ENCODE peak calls at places on chromosomes 13 and 19, in four cellular contexts. One of them, this sample, is unnamed. For H3K4me1, the result is how much of the 10 kb centered on the place peaks cover.

GRCh38 chr19:30167976-30168635 is 204.1 kb upstream of the ZNF536 start:
- DNase-seq in IMR-90: no peak
- DNase-seq in K562: no peak
- DNase-seq in GM12878: no peak
- DNase-seq in this sample: no peak

GRCh38 chr19:6026390-6026897 is 48.5 kb upstream of the RANBP3 start:
- DNase-seq in GM12878: no peak
- DNase-seq in K562: no peak
- DNase-seq in IMR-90: no peak
- DNase-seq in this sample: no peak

GRCh38 chr19:18457478-18458331 is 19.8 kb upstream of the ISYNA1 start:
- DNase-seq in IMR-90: no peak
- DNase-seq in GM12878: no peak
- DNase-seq in K562: no peak
- DNase-seq in this sample: no peak

GRCh38 chr19:33603377-33603776 is 18.4 kb upstream of the CHST8 start:
- DNase-seq in K562: no peak
- DNase-seq in IMR-90: no peak
- DNase-seq in GM12878: no peak
- DNase-seq in this sample: no peak

GRCh38 chr13:22108283-22108897 is 437.5 kb downstream of the FGF9 start:
- DNase-seq in GM12878: no peak
- DNase-seq in IMR-90: peak
- DNase-seq in K562: no peak
- DNase-seq in this sample: no peak

GRCh38 chr19:6753178-6754031 is 13.8 kb downstream of the SH2D3A start:
- DNase-seq in IMR-90: peak
- DNase-seq in K562: peak
- DNase-seq in GM12878: peak
- DNase-seq in this sample: peak

GRCh38 chr13:47865883-47866282 is 135.2 kb downstream of the SUCLA2 start:
- DNase-seq in GM12878: no peak
- DNase-seq in K562: no peak
- DNase-seq in IMR-90: no peak
- DNase-seq in this sample: no peak

GRCh38 chr13:92270990-92271389 is 872.6 kb downstream of the GPC5 start:
- DNase-seq in GM12878: no peak
- DNase-seq in IMR-90: no peak
- DNase-seq in K562: no peak
- DNase-seq in this sample: no peak

GRCh38 chr19:19064098-19064722 is 416 bp downstream of the SLC25A42 start:
- DNase-seq in GM12878: no peak
- DNase-seq in K562: no peak
- DNase-seq in IMR-90: no peak
- DNase-seq in this sample: peak

GRCh38 chr19:37594982-37595382 is 306 bp downstream of the ZNF540 start:
- DNase-seq in IMR-90: peak
- DNase-seq in K562: peak
- DNase-seq in GM12878: peak
- DNase-seq in this sample: peak

GRCh38 chr19:28221736-28222135 is 991.2 kb downstream of the UQCRFS1 start:
- DNase-seq in IMR-90: no peak
- DNase-seq in GM12878: no peak
- DNase-seq in K562: no peak
- DNase-seq in this sample: no peak

GRCh38 chr19:47821460-47822020 is at the start of gene CRX:
- DNase-seq in IMR-90: no peak
- DNase-seq in GM12878: no peak
- DNase-seq in K562: no peak
- DNase-seq in this sample: no peak

GRCh38 chr13:48496271-48496670 is 36.6 kb downstream of the RCBTB2 start:
- DNase-seq in IMR-90: no peak
- DNase-seq in GM12878: no peak
- DNase-seq in K562: no peak
- DNase-seq in this sample: no peak

GRCh38 chr19:15101479-15102082 is 5.6 kb upstream of the SYDE1 start:
- DNase-seq in GM12878: no peak
- DNase-seq in IMR-90: peak
- DNase-seq in K562: peak
- DNase-seq in this sample: peak

GRCh38 chr19:30256510-30256850 is 115.7 kb upstream of the ZNF536 start:
- DNase-seq in IMR-90: no peak
- DNase-seq in K562: no peak
- DNase-seq in GM12878: no peak
- DNase-seq in this sample: no peak

GRCh38 chr19:54803410-54803809 is at the start of gene KIR2DL4:
- DNase-seq in IMR-90: no peak
- DNase-seq in K562: no peak
- DNase-seq in GM12878: no peak
- DNase-seq in this sample: no peak

GRCh38 chr13:20197361-20197834 is 4.7 kb upstream of the GJB2 start:
- DNase-seq in IMR-90: peak
- DNase-seq in GM12878: no peak
- DNase-seq in K562: peak
- DNase-seq in this sample: peak

GRCh38 chr19:38719761-38720558 is 24.3 kb downstream of the CAPN12 start:
- DNase-seq in K562: no peak
- DNase-seq in IMR-90: no peak
- DNase-seq in GM12878: no peak
- DNase-seq in this sample: no peak

DNA sequence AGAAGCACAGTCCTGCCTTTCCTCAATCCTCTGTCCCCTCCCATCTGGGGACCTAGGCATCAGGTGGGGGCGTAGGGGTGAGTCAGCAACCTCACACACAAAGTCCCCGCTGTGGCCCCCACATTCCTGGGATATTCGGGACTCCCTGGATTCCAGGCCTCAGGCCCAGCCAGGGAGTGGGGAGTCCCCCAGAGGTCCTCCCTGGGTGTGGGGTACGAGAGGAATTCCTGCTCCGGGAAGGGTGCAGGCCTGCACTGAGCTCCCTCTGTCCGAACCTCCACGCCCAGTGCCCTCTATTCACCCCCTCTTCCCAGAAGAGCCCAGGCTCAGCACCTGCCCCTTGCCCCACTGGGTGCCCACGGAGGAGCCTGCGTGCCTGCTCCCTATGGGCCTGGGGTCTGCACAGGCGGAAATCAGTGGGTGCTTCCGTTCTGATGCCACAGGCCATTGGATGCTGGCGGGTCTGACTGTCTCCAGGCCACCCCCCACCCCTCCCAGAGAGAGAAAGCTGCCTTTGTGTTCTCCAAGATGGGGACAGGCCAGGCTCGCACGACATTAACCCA is 3.4 kb downstream of the CADM4 start:
- DNase-seq in K562: no peak
- DNase-seq in GM12878: no peak
- DNase-seq in IMR-90: no peak
- DNase-seq in this sample: no peak
- H3K4me1 ChIP-seq in K562: under half
- H3K4me1 ChIP-seq in GM12878: under half
- H3K4me1 ChIP-seq in IMR-90: under half
- H3K4me1 ChIP-seq in this sample: under half

GRCh38 chr13:45078003-45078402 is 42.3 kb upstream of the GTF2F2 start:
- DNase-seq in GM12878: no peak
- DNase-seq in IMR-90: no peak
- DNase-seq in K562: no peak
- DNase-seq in this sample: no peak

GRCh38 chr13:45068036-45069001 is 52.0 kb upstream of the GTF2F2 start:
- DNase-seq in GM12878: no peak
- DNase-seq in IMR-90: no peak
- DNase-seq in K562: no peak
- DNase-seq in this sample: no peak

GRCh38 chr13:45074721-45075120 is 45.6 kb upstream of the GTF2F2 start:
- DNase-seq in GM12878: no peak
- DNase-seq in IMR-90: no peak
- DNase-seq in K562: no peak
- DNase-seq in this sample: no peak

DNA sequence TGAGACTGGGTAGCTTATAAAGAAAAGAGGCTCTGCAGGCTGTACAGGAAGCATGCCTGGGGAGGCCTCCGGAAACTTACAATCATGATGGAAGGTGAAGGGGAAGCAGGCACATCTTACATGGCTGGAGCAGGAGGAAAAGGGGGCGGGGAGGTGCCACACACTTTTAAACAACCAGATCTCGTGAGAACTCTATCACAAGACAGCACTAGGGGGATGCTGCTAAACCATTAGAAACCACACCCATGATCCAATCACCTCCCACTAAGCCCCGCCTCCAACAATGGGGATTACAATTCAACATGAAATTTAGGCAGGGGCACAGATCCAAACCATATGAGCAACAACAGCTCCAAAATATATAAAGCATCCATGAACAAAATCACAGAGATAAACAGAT is 46.5 kb upstream of the GTF2F2 start:
- DNase-seq in K562: no peak
- DNase-seq in IMR-90: no peak
- DNase-seq in GM12878: no peak
- DNase-seq in this sample: no peak
- TF ChIP-seq ELK1 in K562: no peak
- TF ChIP-seq ELK1 in IMR-90: no peak
- TF ChIP-seq ELK1 in GM12878: no peak
- TF ChIP-seq ELK1 in this sample: no peak

GRCh38 chr13:45519473-45519872 is 54.7 kb downstream of the COG3 start:
- DNase-seq in K562: no peak
- DNase-seq in IMR-90: no peak
- DNase-seq in GM12878: no peak
- DNase-seq in this sample: no peak

GRCh38 chr13:45512148-45512498 is 47.4 kb downstream of the COG3 start:
- DNase-seq in K562: no peak
- DNase-seq in IMR-90: peak
- DNase-seq in GM12878: no peak
- DNase-seq in this sample: no peak

GRCh38 chr13:45521292-45521691 is 56.6 kb downstream of the COG3 start:
- DNase-seq in GM12878: no peak
- DNase-seq in K562: no peak
- DNase-seq in IMR-90: peak
- DNase-seq in this sample: no peak

GRCh38 chr13:45518525-45519235 is 53.9 kb downstream of the COG3 start:
- DNase-seq in K562: no peak
- DNase-seq in IMR-90: peak
- DNase-seq in GM12878: no peak
- DNase-seq in this sample: no peak

GRCh38 chr13:45516757-45517156 is 52.0 kb downstream of the COG3 start:
- DNase-seq in GM12878: no peak
- DNase-seq in IMR-90: no peak
- DNase-seq in K562: no peak
- DNase-seq in this sample: no peak
- H3K4me1 ChIP-seq in GM12878: under half
- H3K4me1 ChIP-seq in IMR-90: under half
- H3K4me1 ChIP-seq in K562: under half
- H3K4me1 ChIP-seq in this sample: under half

GRCh38 chr19:4555657-4556561 is 3.6 kb downstream of the SEMA6B start:
- DNase-seq in K562: peak
- DNase-seq in GM12878: no peak
- DNase-seq in IMR-90: no peak
- DNase-seq in this sample: peak

GRCh38 chr19:4557186-4557970 is 2.1 kb downstream of the SEMA6B start:
- DNase-seq in IMR-90: no peak
- DNase-seq in K562: peak
- DNase-seq in GM12878: no peak
- DNase-seq in this sample: no peak

GRCh38 chr19:4557971-4558941 is 1.2 kb downstream of the SEMA6B start:
- DNase-seq in K562: no peak
- DNase-seq in IMR-90: no peak
- DNase-seq in GM12878: no peak
- DNase-seq in this sample: no peak

GRCh38 chr19:4556574-4557185 is 2.8 kb downstream of the SEMA6B start:
- DNase-seq in GM12878: no peak
- DNase-seq in K562: peak
- DNase-seq in IMR-90: no peak
- DNase-seq in this sample: peak

DNA sequence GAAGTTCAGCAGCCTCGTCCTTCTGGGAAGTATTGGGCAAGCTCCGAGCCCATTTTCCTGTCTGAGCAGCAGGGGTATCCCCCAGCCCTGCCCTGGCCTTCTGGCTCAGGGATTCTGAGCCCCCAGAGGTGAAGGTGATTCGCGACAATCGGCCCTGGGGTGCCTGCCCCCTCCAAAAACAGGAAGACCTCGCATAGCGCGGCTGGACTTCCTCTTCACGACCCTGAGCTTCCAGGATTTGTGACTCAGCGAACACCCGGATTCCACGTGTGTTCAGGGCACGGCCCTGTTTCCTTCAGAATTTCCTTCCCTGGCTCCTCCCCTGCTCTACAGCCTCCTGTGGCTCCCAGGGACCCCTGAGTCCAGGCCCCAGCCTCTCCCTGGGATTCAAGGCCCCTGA is at the start of gene SEMA6B:
- DNase-seq in IMR-90: no peak
- DNase-seq in K562: no peak
- DNase-seq in GM12878: no peak
- DNase-seq in this sample: no peak
- TF ChIP-seq ELK1 in IMR-90: no peak
- TF ChIP-seq ELK1 in K562: no peak
- TF ChIP-seq ELK1 in GM12878: no peak
- TF ChIP-seq ELK1 in this sample: no peak

DNA sequence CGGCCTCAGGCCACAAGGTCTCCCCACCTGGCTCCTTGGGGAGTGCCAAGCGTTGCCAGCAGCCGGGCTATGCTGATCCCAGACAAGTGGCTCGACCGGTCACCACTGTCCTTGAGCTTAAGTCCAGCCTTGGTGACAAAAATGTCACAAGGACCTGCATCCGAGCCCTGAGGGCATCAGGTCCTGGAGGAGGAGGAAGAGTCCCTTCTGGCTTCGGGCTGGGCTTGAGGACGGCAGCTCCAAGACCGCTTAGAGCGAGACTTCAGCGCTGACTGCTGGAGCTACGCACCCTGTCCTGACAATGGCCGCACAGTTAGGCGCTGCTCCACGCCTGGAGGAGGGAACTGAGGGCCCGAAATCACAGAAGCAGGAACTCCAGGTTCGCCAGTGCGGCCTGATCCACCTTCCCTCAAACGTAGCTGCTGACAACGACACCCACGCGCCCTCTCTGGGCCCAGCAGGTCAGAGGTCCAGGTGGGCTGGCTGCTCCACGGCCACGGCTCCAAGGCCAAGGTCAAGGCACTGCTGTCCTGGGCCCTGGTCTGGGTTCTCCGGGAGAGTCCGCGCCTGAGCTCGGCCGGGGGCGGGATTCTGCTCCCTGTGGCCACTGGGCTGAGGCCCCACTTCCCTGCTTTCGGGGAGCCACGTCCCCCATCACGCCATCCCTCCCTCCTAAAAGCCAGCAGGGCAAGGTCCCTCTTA is 7.0 kb downstream of the SBNO2 start:
- DNase-seq in GM12878: no peak
- DNase-seq in IMR-90: no peak
- DNase-seq in K562: no peak
- DNase-seq in this sample: no peak
- H3K4me1 ChIP-seq in GM12878: under half
- H3K4me1 ChIP-seq in IMR-90: under half
- H3K4me1 ChIP-seq in K562: half or more
- H3K4me1 ChIP-seq in this sample: under half